ENCODE peak calls at places on chromosomes 5 and 9, in five cellular contexts. B is adrenal gland, T is OCI-LY7, Q is ovary, U is vagina. G is an unnamed sample. For H3K4me1, the result is how much of the 10 kb centered on the place peaks cover.

GRCh38 chr9:137397675-137398423 is 25.1 kb downstream of the EXD3 start:
- DNase-seq in B (no peak), T (no peak), Q (no peak), U (no peak), G (no peak)

GRCh38 chr5:125215593-125215992 is 469.2 kb upstream of the ZNF608 start:
- DNase-seq in B (no peak), T (no peak), Q (no peak), U (no peak), G (no peak)

GRCh38 chr9:124312290-124313265 is 54.8 kb downstream of the NEK6 start:
- DNase-seq in B (no peak), T (no peak), Q (no peak), U (no peak), G (no peak)

GRCh38 chr9:76394896-76395244 is 644 bp upstream of the RFK start:
- DNase-seq in B (peak), T (peak), Q (no peak), U (peak), G (peak)

GRCh38 chr5:134553816-134554215 is 28.3 kb downstream of the JADE2 start:
- DNase-seq in B (peak), T (no peak), Q (no peak), U (no peak), G (no peak)

GRCh38 chr5:68994645-68995044 is 99.2 kb upstream of the SLC30A5 start:
- DNase-seq in B (no peak), T (no peak), Q (no peak), U (no peak), G (no peak)

GRCh38 chr9:21556581-21557427 is 74.7 kb upstream of the IFNE start:
- DNase-seq in B (no peak), T (no peak), Q (no peak), U (no peak), G (peak)

GRCh38 chr9:29966247-29966646 is 2393.0 kb upstream of the C9orf72 start:
- DNase-seq in B (no peak), T (no peak), Q (no peak), U (no peak), G (no peak)

GRCh38 chr9:29850664-29851063 is 2277.4 kb upstream of the C9orf72 start:
- DNase-seq in B (no peak), T (no peak), Q (no peak), U (no peak), G (no peak)

GRCh38 chr9:136829981-136830885 is 12.0 kb upstream of the AJM1 start:
- DNase-seq in B (no peak), T (no peak), Q (no peak), U (no peak), G (no peak)

GRCh38 chr9:129473523-129474244 is 147.2 kb downstream of the C9orf50 start:
- DNase-seq in B (peak), T (no peak), Q (peak), U (no peak), G (no peak)

GRCh38 chr5:106521701-106522100 is 1149.0 kb downstream of the EFNA5 start:
- DNase-seq in B (no peak), T (no peak), Q (no peak), U (no peak), G (peak)

GRCh38 chr5:172956936-172957335 is 2.3 kb upstream of the RPL26L1 start:
- DNase-seq in B (no peak), T (no peak), Q (no peak), U (no peak), G (no peak)

GRCh38 chr9:125442471-125442870 is 180.8 kb downstream of the GAPVD1 start:
- DNase-seq in B (no peak), T (no peak), Q (no peak), U (no peak), G (no peak)

GRCh38 chr5:77751328-77752023 is 24.7 kb downstream of the TBCA start:
- DNase-seq in B (no peak), T (no peak), Q (no peak), U (no peak), G (no peak)

GRCh38 chr9:133735415-133735775 is 2.8 kb downstream of the SARDH start:
- DNase-seq in B (no peak), T (peak), Q (no peak), U (no peak), G (no peak)

GRCh38 chr5:75381456-75381855 is 44.4 kb downstream of the HMGCR start:
- DNase-seq in B (no peak), T (no peak), Q (no peak), U (no peak), G (no peak)

GRCh38 chr9:34379334-34380033 is 2.8 kb upstream of the MYORG start:
- DNase-seq in B (peak), T (peak), Q (peak), U (no peak), G (peak)

GRCh38 chr5:161105563-161105962 is 253.6 kb upstream of the ATP10B start:
- DNase-seq in B (peak), T (no peak), Q (no peak), U (no peak), G (peak)

GRCh38 chr9:70861376-70861775 is 260.0 kb downstream of the TRPM3 start:
- DNase-seq in B (no peak), T (no peak), Q (no peak), U (no peak), G (no peak)

GRCh38 chr5:168364151-168364661 is 72.8 kb downstream of the WWC1 start:
- DNase-seq in B (no peak), T (no peak), Q (no peak), U (no peak), G (no peak)

GRCh38 chr9:113992276-113992951 is 85.7 kb downstream of the AMBP start:
- DNase-seq in B (peak), T (no peak), Q (no peak), U (no peak), G (no peak)

GRCh38 chr5:77847814-77848290 is 71.7 kb upstream of the TBCA start:
- DNase-seq in B (no peak), T (no peak), Q (no peak), U (no peak), G (no peak)

GRCh38 chr5:56440871-56441740 is 208.0 kb upstream of the ANKRD55 start:
- DNase-seq in B (no peak), T (no peak), Q (no peak), U (no peak), G (no peak)

GRCh38 chr9:136054798-136055714 is 40.0 kb downstream of the NACC2 start:
- DNase-seq in B (no peak), T (no peak), Q (no peak), U (no peak), G (no peak)

GRCh38 chr9:116087246-116087645 is 66.3 kb upstream of the PAPPA start:
- DNase-seq in B (peak), T (no peak), Q (no peak), U (no peak), G (peak)

GRCh38 chr5:52150501-52150900 is 637.2 kb upstream of the ITGA1 start:
- DNase-seq in B (no peak), T (no peak), Q (no peak), U (no peak), G (no peak)

GRCh38 chr9:2337602-2338001 is 284.0 kb upstream of the VLDLR start:
- DNase-seq in B (no peak), T (no peak), Q (no peak), U (no peak), G (peak)

GRCh38 chr5:146041180-146041789 is 64.1 kb downstream of the PLAC8L1 start:
- DNase-seq in B (no peak), T (no peak), Q (no peak), U (no peak), G (no peak)
- H3K4me1 ChIP-seq in B (under half), T (under half), Q (under half), U (under half), G (under half)

DNA sequence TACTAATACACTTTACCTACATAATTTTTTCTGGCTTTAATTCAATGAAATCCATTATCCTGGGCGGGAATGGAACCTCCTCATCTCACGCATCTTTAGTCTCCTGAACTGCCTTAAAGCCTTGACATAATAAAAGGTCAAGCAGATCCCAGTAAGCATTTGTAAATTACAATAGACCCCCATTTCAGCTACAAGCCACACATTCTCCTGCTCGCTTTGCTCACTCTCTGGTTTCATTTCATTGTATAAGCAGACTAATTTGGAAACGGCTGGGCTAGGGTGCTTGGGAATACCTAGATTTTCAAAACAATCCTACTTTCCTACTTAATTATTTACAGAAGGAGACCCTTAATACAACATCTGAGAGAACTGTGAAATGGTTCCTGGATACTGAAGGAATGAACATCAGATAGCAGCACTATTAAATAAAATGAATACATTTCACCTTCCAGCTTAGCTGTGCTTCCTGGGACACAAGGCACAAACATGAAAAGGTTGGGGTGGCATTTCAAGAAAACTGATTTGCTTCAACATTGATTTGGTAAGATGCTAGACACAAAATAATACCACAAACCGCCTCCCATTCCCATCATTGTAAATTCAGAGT is 1.5 kb downstream of the JAKMIP2 start:
- DNase-seq in B (no peak), T (no peak), Q (no peak), U (no peak), G (no peak)
- H3K4me1 ChIP-seq in B (under half), T (under half), Q (under half), U (under half), G (under half)

GRCh38 chr5:140190868-140191209 is 15.9 kb downstream of the CYSTM1 start:
- DNase-seq in B (no peak), T (no peak), Q (no peak), U (no peak), G (no peak)
- H3K4me1 ChIP-seq in B (under half), T (under half), Q (under half), U (under half), G (under half)

DNA sequence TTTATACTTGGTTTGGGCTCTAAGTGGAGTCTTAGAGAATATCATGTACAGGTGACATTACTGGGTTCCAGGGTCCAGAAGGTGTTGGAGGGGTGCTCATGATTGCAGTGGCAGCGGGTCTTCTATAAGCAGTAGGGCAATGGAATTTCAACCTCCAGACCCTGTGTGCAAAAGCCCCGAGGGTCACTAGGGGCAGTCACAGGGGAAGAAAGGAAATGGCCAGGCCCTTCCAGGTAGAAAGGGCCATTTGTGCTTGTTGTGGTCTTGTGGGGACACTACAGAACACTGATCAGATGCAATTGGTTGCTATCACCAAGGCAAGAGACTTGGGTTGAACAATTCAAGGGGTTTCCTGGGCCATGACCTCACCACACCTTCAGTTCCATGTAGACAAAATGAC is 283.4 kb downstream of the GADD45G start:
- DNase-seq in B (no peak), T (no peak), Q (no peak), U (peak), G (no peak)
- H3K4me1 ChIP-seq in B (under half), T (under half), Q (under half), U (under half), G (under half)

G was measured in cardiac muscle cell.